ENCODE peak calls at places on chromosomes 7 and 10, in four cellular contexts. S, G, U and R are unnamed samples.

GRCh38 chr7:129279757-129280156 is 54.9 kb downstream of the AHCYL2 start:
- ATAC-seq in U (no peak), S (no peak), G (no peak), R (no peak)

GRCh38 chr10:88755753-88756152 is 4.1 kb upstream of the LIPN start:
- ATAC-seq in U (no peak), G (peak), S (no peak), R (no peak)

GRCh38 chr10:69340695-69341094 is 62.4 kb downstream of the HK1 start:
- ATAC-seq in S (no peak), U (no peak), G (no peak), R (no peak)

GRCh38 chr10:21336476-21337170 is 188.9 kb downstream of the SKIDA1 start:
- ATAC-seq in U (peak), G (peak), S (peak), R (peak)

GRCh38 chr7:124152859-124153692 is 120.2 kb upstream of the TMEM229A start:
- ATAC-seq in U (peak), S (peak), G (peak), R (no peak)

GRCh38 chr7:130912086-130912909 is 178.3 kb upstream of the KLF14 start:
- ATAC-seq in G (peak), S (no peak), U (peak), R (no peak)

GRCh38 chr10:72079356-72079755 is 9.0 kb downstream of the SPOCK2 start:
- ATAC-seq in S (no peak), G (peak), U (no peak), R (no peak)

GRCh38 chr10:32263300-32263699 is 83.7 kb downstream of the EPC1 start:
- ATAC-seq in G (peak), U (no peak), S (peak), R (no peak)

GRCh38 chr10:129140861-129141260 is 326.2 kb upstream of the MGMT start:
- ATAC-seq in G (no peak), U (peak), S (no peak), R (no peak)

GRCh38 chr10:15196335-15196834 is 27.9 kb upstream of the NMT2 start:
- ATAC-seq in G (no peak), U (no peak), S (no peak), R (no peak)

GRCh38 chr7:1425292-1426136 is 33.8 kb downstream of the MICALL2 start:
- ATAC-seq in S (peak), U (no peak), G (peak), R (no peak)

GRCh38 chr10:99431190-99431549 is 746 bp upstream of the GOT1 start:
- ATAC-seq in S (peak), G (peak), U (peak), R (peak)

GRCh38 chr7:116227678-116228239 is 17.4 kb downstream of the TES start:
- ATAC-seq in G (no peak), U (peak), S (no peak), R (peak)

GRCh38 chr10:97179731-97180366 is 5.9 kb downstream of the SLIT1 start:
- ATAC-seq in S (peak), G (peak), U (peak), R (no peak)

GRCh38 chr7:68640103-68640502 is 958.2 kb upstream of the AUTS2 start:
- ATAC-seq in U (no peak), G (no peak), S (no peak), R (no peak)

GRCh38 chr10:49569031-49569765 is 30.3 kb upstream of the ERCC6 start:
- ATAC-seq in U (peak), S (no peak), G (no peak), R (peak)

GRCh38 chr7:1385086-1385808 is 74.0 kb downstream of the MICALL2 start:
- ATAC-seq in S (no peak), U (no peak), G (no peak), R (no peak)

GRCh38 chr7:45384499-45384898 is 189.7 kb upstream of the ADCY1 start:
- ATAC-seq in U (no peak), G (no peak), S (no peak), R (no peak)

GRCh38 chr7:14381306-14381705 is 391.8 kb upstream of the ETV1 start:
- ATAC-seq in U (no peak), G (no peak), S (no peak), R (no peak)

GRCh38 chr10:126497672-126498071 is 109.4 kb upstream of the ADAM12 start:
- ATAC-seq in U (no peak), S (no peak), G (no peak), R (no peak)

GRCh38 chr7:41696323-41696916 is 6.5 kb downstream of the INHBA start:
- ATAC-seq in G (peak), U (peak), S (peak), R (peak)

GRCh38 chr7:41698726-41699125 is 4.2 kb downstream of the INHBA start:
- ATAC-seq in S (no peak), U (no peak), G (no peak), R (no peak)

GRCh38 chr7:41699532-41699931 is 3.4 kb downstream of the INHBA start:
- ATAC-seq in S (no peak), G (no peak), U (no peak), R (no peak)

GRCh38 chr7:41700044-41700471 is 2.8 kb downstream of the INHBA start:
- ATAC-seq in U (no peak), S (no peak), G (no peak), R (no peak)

DNA sequence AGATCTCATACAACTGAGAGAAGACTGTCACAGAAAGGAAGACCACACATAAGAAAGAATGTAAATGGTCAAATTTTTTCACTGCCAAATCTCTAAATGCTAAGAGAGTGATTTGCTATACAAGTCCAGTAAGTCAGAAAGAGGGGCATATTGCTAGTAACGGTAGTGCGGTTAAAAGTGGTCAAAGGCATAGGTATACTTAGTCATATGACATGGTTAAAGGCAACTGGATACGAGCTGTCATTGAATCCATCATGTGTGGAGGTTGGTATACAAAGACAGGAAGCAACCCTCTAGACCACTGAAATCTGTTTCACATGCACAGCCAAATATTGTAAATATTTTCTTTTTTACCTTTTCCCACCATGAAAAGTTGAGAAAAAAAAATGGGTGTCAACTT is 4.8 kb downstream of the INHBA start:
- ATAC-seq in G (no peak), U (no peak), S (no peak), R (no peak)
- H3K4me3 ChIP-seq in G (no peak), U (peak), S (no peak), R (peak)

GRCh38 chr10:12605580-12606405 is 256.4 kb downstream of the CAMK1D start:
- ATAC-seq in S (peak), U (peak), G (peak), R (peak)

GRCh38 chr10:12600652-12601051 is 251.3 kb downstream of the CAMK1D start:
- ATAC-seq in G (no peak), U (no peak), S (no peak), R (no peak)

GRCh38 chr10:12606461-12606860 is 257.1 kb downstream of the CAMK1D start:
- ATAC-seq in S (no peak), U (no peak), G (no peak), R (no peak)

GRCh38 chr10:12603766-12604470 is 254.6 kb downstream of the CAMK1D start:
- ATAC-seq in S (no peak), U (no peak), G (no peak), R (no peak)

DNA sequence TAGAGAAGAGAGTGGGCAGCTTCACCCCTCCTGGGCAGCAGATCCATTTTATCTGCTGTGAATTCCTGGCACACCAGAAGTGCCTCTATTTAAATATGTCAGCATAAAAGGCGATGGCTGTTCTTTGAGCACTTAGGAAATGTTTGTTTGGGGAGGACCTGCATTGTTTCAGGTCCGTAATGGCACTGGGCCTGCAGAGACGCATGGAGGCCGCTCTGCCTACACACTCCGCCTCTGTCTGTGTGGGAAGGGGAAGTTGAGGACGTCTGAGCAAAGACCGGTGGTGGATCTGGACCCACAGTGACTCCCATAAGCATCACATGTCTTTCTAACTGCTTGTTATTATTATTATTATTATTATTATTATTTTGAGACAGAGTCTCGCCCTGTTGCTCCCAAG is 253.2 kb downstream of the CAMK1D start:
- ATAC-seq in G (no peak), U (no peak), S (no peak), R (no peak)
- H3K27ac ChIP-seq in G (no peak), U (no peak), S (no peak), R (peak)

GRCh38 chr7:12814107-12814506 is 126.7 kb downstream of the ARL4A start:
- ATAC-seq in G (no peak), S (no peak), U (no peak), R (no peak)
- TF ChIP-seq EP300 in G (no peak), S (no peak), U (no peak), R (no peak)

GRCh38 chr7:54541941-54542618 is at the start of gene VSTM2A:
- ATAC-seq in G (no peak), U (peak), S (peak), R (peak)
- H3K4me3 ChIP-seq in G (no peak), U (no peak), S (peak), R (peak)

GRCh38 chr7:117875566-117875965 is 2.3 kb upstream of the CTTNBP2 start:
- ATAC-seq in U (no peak), S (no peak), G (peak), R (no peak)
- H3K27ac ChIP-seq in U (no peak), S (no peak), G (no peak), R (no peak)